ENCODE peak calls at places on chromosomes 13 and 19, in seven cellular contexts. P is K562, G is A549, S is Panc1, H is HCT116, O is HL-60, E is GM12878. A is an unnamed sample.

GRCh38 chr13:40102854-40103253 is 447.4 kb downstream of the COG6 start:
- DNase-seq in E (no peak), H (peak; percentile 51), S (no peak), O (no peak), P (no peak), G (peak; percentile 5), A (no peak)

GRCh38 chr13:57425531-57425930 is 206.0 kb upstream of the PCDH17 start:
- DNase-seq in E (no peak), H (no peak), G (no peak), O (no peak), P (no peak), S (no peak), A (no peak)

GRCh38 chr19:44684892-44685847 is 13.8 kb upstream of the CEACAM16 start:
- DNase-seq in O (peak; percentile 18), P (peak; percentile 24), E (no peak), G (peak; percentile 95), H (peak; percentile 95), S (no peak), A (peak; percentile 60)

GRCh38 chr13:46899801-46900200 is 2.9 kb upstream of the HTR2A start:
- DNase-seq in S (no peak), O (no peak), H (no peak), P (no peak), G (no peak), E (no peak), A (no peak)

GRCh38 chr19:39413903-39414608 is 1.6 kb downstream of the PLEKHG2 start:
- DNase-seq in H (no peak), O (no peak), E (no peak), P (peak; percentile 52), G (peak; percentile 91), S (no peak), A (peak; percentile 49)

GRCh38 chr19:8423821-8424223 is 10.7 kb downstream of the MARCHF2 start:
- DNase-seq in E (no peak), G (peak; percentile 67), O (peak; percentile 76), S (peak; percentile 57), H (peak; percentile 85), P (peak; percentile 80), A (peak; percentile 48)

GRCh38 chr13:97068146-97068545 is 73.9 kb upstream of the OXGR1 start:
- DNase-seq in E (no peak), O (no peak), G (no peak), H (no peak), S (no peak), P (no peak), A (peak; percentile 9)

GRCh38 chr13:67769987-67770341 is 539.8 kb upstream of the PCDH9 start:
- DNase-seq in E (no peak), S (no peak), G (no peak), H (no peak), P (no peak), O (no peak), A (no peak)

GRCh38 chr19:38318595-38319142 is 976 bp upstream of the KCNK6 start:
- DNase-seq in S (no peak), E (no peak), H (no peak), P (no peak), G (no peak), O (no peak), A (no peak)

GRCh38 chr13:106533101-106533939 is 2.1 kb downstream of the EFNB2 start:
- DNase-seq in S (no peak), P (no peak), O (peak; percentile 63), G (peak; percentile 43), E (no peak), H (no peak), A (peak; percentile 88)

GRCh38 chr19:2720777-2721569 is at the start of gene DIRAS1:
- DNase-seq in O (no peak), H (no peak), E (no peak), P (peak; percentile 89), S (no peak), G (no peak), A (peak; percentile 60)

GRCh38 chr19:53849237-53849676 is 18.4 kb upstream of the MYADM start:
- DNase-seq in S (no peak), O (peak; percentile 69), G (no peak), E (no peak), H (no peak), P (no peak), A (no peak)

GRCh38 chr19:38727868-38728660 is 16.2 kb downstream of the CAPN12 start:
- DNase-seq in S (no peak), H (no peak), G (no peak), P (peak; percentile 74), O (peak; percentile 16), E (no peak), A (no peak)

DNA sequence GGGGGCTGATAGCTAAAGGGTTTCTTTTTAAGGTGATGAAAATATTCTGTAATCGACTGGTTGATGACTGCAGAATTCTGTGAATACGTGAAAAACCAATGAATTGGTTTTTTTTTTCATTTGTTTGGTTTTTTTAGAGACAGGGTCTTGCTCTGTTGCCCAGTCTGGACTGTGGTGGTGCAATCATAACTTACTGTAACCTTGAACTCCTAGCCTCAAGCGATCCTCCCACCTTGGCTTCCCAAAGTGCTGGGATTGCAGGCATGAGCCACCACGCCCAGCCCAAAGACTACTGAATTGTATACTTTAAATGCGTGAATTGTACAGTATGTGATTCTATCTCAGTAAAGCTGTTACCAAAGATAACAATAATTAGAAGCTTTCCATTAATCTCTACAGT is 14.8 kb upstream of the AKAP8 start:
- DNase-seq in G (no peak), H (no peak), P (no peak), E (no peak), S (no peak), O (no peak), A (no peak)
- TF ChIP-seq REST in G (no peak), H (no peak), P (no peak), E (no peak), S (no peak), O (no peak), A (no peak)

GRCh38 chr19:41703602-41704293 is 4.7 kb upstream of the CEACAM5 start:
- DNase-seq in O (no peak), S (no peak), P (no peak), H (no peak), G (no peak), E (no peak), A (no peak)

GRCh38 chr19:41700381-41701195 is 7.8 kb upstream of the CEACAM5 start:
- DNase-seq in P (no peak), H (no peak), E (no peak), S (no peak), G (no peak), O (no peak), A (no peak)

GRCh38 chr19:41699968-41700323 is 8.5 kb upstream of the CEACAM5 start:
- DNase-seq in S (no peak), O (no peak), G (no peak), H (no peak), E (no peak), P (no peak), A (no peak)

GRCh38 chr19:41701401-41702075 is 6.9 kb upstream of the CEACAM5 start:
- DNase-seq in H (no peak), S (no peak), G (peak; percentile 58), P (peak; percentile 27), O (peak; percentile 23), E (no peak), A (peak; percentile 87)

DNA sequence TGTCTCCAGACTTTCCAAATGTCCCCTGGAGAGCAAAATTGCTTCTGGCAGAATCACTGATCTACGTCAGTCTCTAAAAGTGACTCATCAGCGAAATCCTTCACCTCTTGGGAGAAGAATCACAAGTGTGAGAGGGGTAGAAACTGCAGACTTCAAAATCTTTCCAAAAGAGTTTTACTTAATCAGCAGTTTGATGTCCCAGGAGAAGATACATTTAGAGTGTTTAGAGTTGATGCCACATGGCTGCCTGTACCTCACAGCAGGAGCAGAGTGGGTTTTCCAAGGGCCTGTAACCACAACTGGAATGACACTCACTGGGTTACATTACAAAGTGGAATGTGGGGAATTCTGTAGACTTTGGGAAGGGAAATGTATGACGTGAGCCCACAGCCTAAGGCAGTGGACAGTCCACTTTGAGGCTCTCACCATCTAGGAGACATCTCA is 6.2 kb upstream of the CEACAM5 start:
- DNase-seq in S (no peak), H (no peak), G (peak; percentile 85), O (no peak), E (no peak), P (no peak), A (no peak)
- TF ChIP-seq REST in S (no peak), H (no peak), G (no peak), O (no peak), E (no peak), P (no peak), A (no peak)

DNA sequence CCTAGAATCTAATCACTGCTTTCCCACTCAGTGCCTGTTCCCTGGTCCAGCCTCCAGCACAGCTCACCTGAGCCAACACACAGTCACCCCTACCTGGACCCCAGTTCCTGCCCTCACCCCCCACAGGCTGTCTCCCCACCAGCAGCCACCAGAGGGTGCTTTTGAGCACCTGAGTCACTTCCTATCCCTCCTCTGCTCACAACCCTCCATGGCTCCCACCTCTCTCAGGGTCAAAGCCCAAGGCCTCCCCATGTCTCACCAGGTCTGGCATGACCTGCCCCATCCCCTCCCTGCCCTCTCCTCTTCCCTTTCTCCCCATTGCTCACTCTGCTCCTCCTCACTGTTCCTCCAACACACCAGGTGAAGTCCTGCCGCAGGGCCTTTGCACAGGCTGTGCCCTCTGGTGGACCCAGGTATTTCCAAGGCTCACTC is 7.1 kb upstream of the DPP9 start:
- DNase-seq in H (peak; percentile 13), E (no peak), O (peak; percentile 49), S (no peak), G (peak; percentile 31), P (peak; percentile 68), A (peak; percentile 72)
- TF ChIP-seq REST in H (no peak), E (no peak), O (no peak), S (no peak), G (no peak), P (no peak), A (no peak)

GRCh38 chr13:79538757-79539156 is 57.8 kb downstream of the NDFIP2 start:
- DNase-seq in P (no peak), H (no peak), G (no peak), S (no peak), O (no peak), E (no peak), A (no peak)

GRCh38 chr13:79530270-79530669 is 49.3 kb downstream of the NDFIP2 start:
- DNase-seq in G (no peak), O (no peak), S (no peak), E (no peak), H (no peak), P (no peak), A (no peak)

GRCh38 chr13:79531542-79532239 is 50.7 kb downstream of the NDFIP2 start:
- DNase-seq in S (no peak), P (no peak), O (no peak), E (no peak), G (no peak), H (no peak), A (no peak)

GRCh38 chr13:79534596-79534995 is 53.6 kb downstream of the NDFIP2 start:
- DNase-seq in P (no peak), E (no peak), G (no peak), H (no peak), O (no peak), S (no peak), A (no peak)

DNA sequence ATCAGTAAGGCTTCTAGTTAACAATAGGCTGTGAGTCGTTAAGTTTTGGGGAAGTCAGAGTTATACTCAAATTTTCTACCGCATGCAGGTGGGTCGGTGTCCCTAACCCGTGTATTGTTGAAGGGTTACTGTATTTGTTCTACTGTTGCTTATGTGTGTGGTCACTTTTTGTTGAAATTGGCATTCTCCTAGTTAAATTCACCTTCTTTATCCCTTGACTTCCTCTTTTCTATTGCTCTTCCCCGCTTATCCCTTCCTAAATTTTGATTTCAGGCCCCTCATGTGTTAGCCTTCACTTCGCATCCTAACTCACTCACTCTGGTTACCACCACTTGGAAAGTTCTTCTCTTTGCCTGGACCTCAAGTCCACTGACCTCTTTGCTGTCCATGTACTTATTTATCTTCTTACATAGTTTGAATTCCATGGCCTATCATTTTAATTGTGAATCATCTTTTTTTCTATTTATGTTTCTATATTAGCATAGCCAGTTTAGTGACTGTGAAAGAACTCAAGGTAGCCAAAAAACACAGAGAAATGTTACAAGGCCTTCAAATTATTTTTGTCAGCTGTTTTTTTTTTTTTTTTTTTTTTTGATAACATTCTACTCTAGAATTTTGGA is 52.9 kb downstream of the NDFIP2 start:
- DNase-seq in P (no peak), E (no peak), H (no peak), O (no peak), G (no peak), S (no peak), A (no peak)
- TF ChIP-seq REST in P (no peak), E (no peak), H (no peak), O (no peak), G (no peak), S (no peak), A (no peak)